ENCODE peak calls at places on chromosomes 12 and 14, in seven cellular contexts. H is pancreas, G is HT1080, N is AG10803, O is fibroblast of pulmonary artery, X is HuH-7.5, L is omental fat pad. B is an unnamed sample.

GRCh38 chr14:91548145-91548544 is 38.0 kb upstream of the PPP4R3A start:
- DNase-seq in O (no peak), G (no peak), L (no peak), H (no peak), N (no peak), X (no peak), B (no peak)

GRCh38 chr14:78251308-78251707 is 81.1 kb downstream of the NRXN3 start:
- DNase-seq in G (no peak), L (no peak), X (no peak), N (no peak), O (no peak), H (no peak), B (no peak)

GRCh38 chr14:80587096-80587724 is 354.3 kb downstream of the CEP128 start:
- DNase-seq in O (peak), N (peak), X (no peak), L (no peak), H (no peak), G (peak), B (no peak)

GRCh38 chr12:100675432-100675831 is 101.9 kb downstream of the GAS2L3 start:
- DNase-seq in O (peak), H (peak), N (peak), X (no peak), G (peak), L (no peak), B (no peak)

GRCh38 chr12:45973526-45973925 is 16.8 kb downstream of the SCAF11 start:
- DNase-seq in L (no peak), H (no peak), X (no peak), N (peak), O (peak), G (no peak), B (no peak)

GRCh38 chr12:100491104-100491503 is 17.4 kb downstream of the NR1H4 start:
- DNase-seq in L (no peak), H (no peak), O (no peak), G (no peak), N (no peak), X (no peak), B (no peak)

GRCh38 chr12:104485651-104486341 is 29.0 kb downstream of the CHST11 start:
- DNase-seq in O (no peak), N (no peak), G (no peak), H (no peak), X (no peak), L (no peak), B (no peak)

GRCh38 chr14:105209646-105210045 is 28.5 kb upstream of the NUDT14 start:
- DNase-seq in X (no peak), L (no peak), N (no peak), O (no peak), G (no peak), H (no peak), B (no peak)

GRCh38 chr14:54709867-54710266 is 142.9 kb downstream of the SAMD4A start:
- DNase-seq in G (no peak), X (no peak), O (no peak), H (no peak), L (no peak), N (no peak), B (no peak)

GRCh38 chr14:71891970-71892369 is 40.3 kb upstream of the RGS6 start:
- DNase-seq in L (no peak), G (no peak), O (no peak), N (no peak), X (no peak), H (no peak), B (no peak)

GRCh38 chr12:47216150-47216677 is 136.5 kb upstream of the AMIGO2 start:
- DNase-seq in L (no peak), H (peak), O (no peak), G (no peak), N (no peak), X (no peak), B (peak)

GRCh38 chr12:71295913-71296312 is 138.1 kb upstream of the TSPAN8 start:
- DNase-seq in G (no peak), X (no peak), L (no peak), O (no peak), N (no peak), H (no peak), B (no peak)

GRCh38 chr12:131494141-131494733 is 216.7 kb upstream of the SFSWAP start:
- DNase-seq in H (no peak), L (no peak), O (no peak), N (no peak), G (no peak), X (no peak), B (no peak)

GRCh38 chr12:48765753-48766162 is 23.1 kb downstream of the ADCY6 start:
- DNase-seq in N (peak), L (no peak), O (peak), X (no peak), H (no peak), G (peak), B (peak)

GRCh38 chr12:13000935-13001724 is 1.1 kb upstream of the HEBP1 start:
- DNase-seq in G (peak), H (peak), L (no peak), N (peak), X (peak), O (peak), B (no peak)

GRCh38 chr12:50764116-50764860 is 387 bp downstream of the ATF1 start:
- DNase-seq in N (peak), G (peak), L (peak), X (no peak), O (peak), H (peak), B (peak)

GRCh38 chr12:1594045-1594294 is 411 bp downstream of the FBXL14 start:
- DNase-seq in O (no peak), N (peak), G (peak), H (peak), L (no peak), X (peak), B (no peak)

GRCh38 chr14:69708586-69709169 is 58.3 kb upstream of the SRSF5 start:
- DNase-seq in N (no peak), O (no peak), H (no peak), L (no peak), X (peak), G (peak), B (no peak)

GRCh38 chr12:95859344-95859816 is 628 bp downstream of the SNRPF start:
- DNase-seq in G (peak), L (no peak), O (peak), X (no peak), N (peak), H (no peak), B (no peak)

GRCh38 chr12:1791104-1791927 is 29.0 kb upstream of the LRTM2 start:
- DNase-seq in O (peak), N (peak), L (no peak), H (no peak), G (peak), X (peak), B (peak)

GRCh38 chr12:116236148-116236731 is 41.3 kb downstream of the MED13L start:
- DNase-seq in O (peak), N (peak), H (peak), X (no peak), G (peak), L (no peak), B (no peak)

GRCh38 chr12:87809916-87810315 is 219.3 kb downstream of the C12orf50 start:
- DNase-seq in N (no peak), X (no peak), H (no peak), G (no peak), O (peak), L (no peak), B (no peak)

GRCh38 chr14:92258934-92259333 is 64.0 kb upstream of the SLC24A4 start:
- DNase-seq in G (no peak), L (no peak), O (no peak), N (no peak), H (no peak), X (no peak), B (no peak)

GRCh38 chr12:8905546-8905945 is 8.8 kb upstream of the PHC1 start:
- DNase-seq in N (no peak), X (no peak), L (no peak), O (peak), G (no peak), H (no peak), B (no peak)

GRCh38 chr12:101038289-101038871 is 171.7 kb downstream of the SLC5A8 start:
- DNase-seq in H (no peak), X (no peak), L (no peak), N (peak), O (peak), G (peak), B (no peak)

GRCh38 chr12:132190012-132190755 is 45.9 kb downstream of the NOC4L start:
- DNase-seq in G (no peak), O (no peak), N (no peak), X (no peak), H (no peak), L (no peak), B (no peak)

GRCh38 chr12:2555487-2556082 is 239.2 kb upstream of the FKBP4 start:
- DNase-seq in G (no peak), L (no peak), N (no peak), H (no peak), X (no peak), O (no peak), B (no peak)

GRCh38 chr12:66107451-66107915 is 23.1 kb downstream of the LLPH start:
- DNase-seq in H (peak), X (peak), L (peak), G (peak), N (peak), O (peak), B (peak)

B was measured in KG1.